ENCODE peak calls at places on chromosomes 4 and X, in four cellular contexts. One of them, this sample, is unnamed.

GRCh38 chr4:143616771-143617170 is 83.7 kb downstream of the FREM3 start:
- DNase-seq in stimulated activated CD4-positive, alpha-beta T cell treated with anti-CD3 and anti-CD28 coated beads, Interleukin-12 subunit alpha, Interleukin-12 subunit beta, amount 100 ng/mL, for 48 hours: peak
- DNase-seq in MM.1S: no peak
- DNase-seq in iris pigment epithelial cell: peak
- DNase-seq in this sample: peak

GRCh38 chr4:66639361-66639760 is 905.9 kb downstream of the CENPC start:
- DNase-seq in stimulated activated CD4-positive, alpha-beta T cell treated with anti-CD3 and anti-CD28 coated beads, Interleukin-12 subunit alpha, Interleukin-12 subunit beta, amount 100 ng/mL, for 48 hours: no peak
- DNase-seq in MM.1S: no peak
- DNase-seq in iris pigment epithelial cell: peak
- DNase-seq in this sample: no peak

GRCh38 chr4:99504804-99505502 is 5.9 kb upstream of the C4orf17 start:
- DNase-seq in stimulated activated CD4-positive, alpha-beta T cell treated with anti-CD3 and anti-CD28 coated beads, Interleukin-12 subunit alpha, Interleukin-12 subunit beta, amount 100 ng/mL, for 48 hours: no peak
- DNase-seq in MM.1S: no peak
- DNase-seq in iris pigment epithelial cell: no peak
- DNase-seq in this sample: peak

GRCh38 chr4:138178566-138178965 is 63.6 kb downstream of the SLC7A11 start:
- DNase-seq in stimulated activated CD4-positive, alpha-beta T cell treated with anti-CD3 and anti-CD28 coated beads, Interleukin-12 subunit alpha, Interleukin-12 subunit beta, amount 100 ng/mL, for 48 hours: no peak
- DNase-seq in MM.1S: no peak
- DNase-seq in iris pigment epithelial cell: peak
- DNase-seq in this sample: peak

GRCh38 chrX:57964975-57965374 is 54.7 kb upstream of the ZXDA start:
- DNase-seq in stimulated activated CD4-positive, alpha-beta T cell treated with anti-CD3 and anti-CD28 coated beads, Interleukin-12 subunit alpha, Interleukin-12 subunit beta, amount 100 ng/mL, for 48 hours: no peak
- DNase-seq in MM.1S: no peak
- DNase-seq in iris pigment epithelial cell: no peak
- DNase-seq in this sample: no peak

GRCh38 chr4:11130195-11130975 is 298.3 kb downstream of the HS3ST1 start:
- DNase-seq in stimulated activated CD4-positive, alpha-beta T cell treated with anti-CD3 and anti-CD28 coated beads, Interleukin-12 subunit alpha, Interleukin-12 subunit beta, amount 100 ng/mL, for 48 hours: no peak
- DNase-seq in MM.1S: peak
- DNase-seq in iris pigment epithelial cell: peak
- DNase-seq in this sample: peak

GRCh38 chr4:153987291-153987690 is 198.4 kb upstream of the SFRP2 start:
- DNase-seq in stimulated activated CD4-positive, alpha-beta T cell treated with anti-CD3 and anti-CD28 coated beads, Interleukin-12 subunit alpha, Interleukin-12 subunit beta, amount 100 ng/mL, for 48 hours: no peak
- DNase-seq in MM.1S: no peak
- DNase-seq in iris pigment epithelial cell: peak
- DNase-seq in this sample: peak

GRCh38 chr4:5815641-5816040 is 77.2 kb downstream of the CRMP1 start:
- DNase-seq in stimulated activated CD4-positive, alpha-beta T cell treated with anti-CD3 and anti-CD28 coated beads, Interleukin-12 subunit alpha, Interleukin-12 subunit beta, amount 100 ng/mL, for 48 hours: no peak
- DNase-seq in MM.1S: no peak
- DNase-seq in iris pigment epithelial cell: no peak
- DNase-seq in this sample: no peak

GRCh38 chrX:16023790-16024734 is 99.3 kb upstream of the GRPR start:
- DNase-seq in stimulated activated CD4-positive, alpha-beta T cell treated with anti-CD3 and anti-CD28 coated beads, Interleukin-12 subunit alpha, Interleukin-12 subunit beta, amount 100 ng/mL, for 48 hours: no peak
- DNase-seq in MM.1S: no peak
- DNase-seq in iris pigment epithelial cell: peak
- DNase-seq in this sample: peak